ENCODE peak calls at places on chromosome 5, in four cellular contexts. Y is GM12878; V is GM23248; O is CD8-positive, alpha-beta T cell. F is an unnamed sample. For H3K27me3, the result is how much of the 10 kb centered on the place peaks cover.

GRCh38 chr5:61440086-61440485 is 108.0 kb downstream of the ZSWIM6 start:
- DNase-seq in Y (no peak), V (no peak), O (no peak), F (no peak)

GRCh38 chr5:108061941-108062340 is 320.0 kb downstream of the FBXL17 start:
- DNase-seq in Y (no peak), V (peak), O (no peak), F (no peak)

GRCh38 chr5:113546711-113547159 is 33.2 kb downstream of the YTHDC2 start:
- DNase-seq in Y (no peak), V (peak), O (no peak), F (no peak)

GRCh38 chr5:7534505-7534904 is 138.6 kb downstream of the ADCY2 start:
- DNase-seq in Y (no peak), V (no peak), O (no peak), F (no peak)

GRCh38 chr5:157006262-157006661 is 43.2 kb upstream of the TIMD4 start:
- DNase-seq in Y (no peak), V (no peak), O (no peak), F (no peak)

GRCh38 chr5:103808464-103809106 is 246.0 kb upstream of the NUDT12 start:
- DNase-seq in Y (no peak), V (peak), O (no peak), F (no peak)

GRCh38 chr5:85647349-85648127 is 970.2 kb upstream of the COX7C start:
- DNase-seq in Y (no peak), V (no peak), O (no peak), F (no peak)

GRCh38 chr5:115330868-115331267 is 34.4 kb upstream of the CCDC112 start:
- DNase-seq in Y (no peak), V (no peak), O (no peak), F (no peak)

GRCh38 chr5:158538506-158539074 is 561.1 kb downstream of the EBF1 start:
- DNase-seq in Y (peak), V (no peak), O (no peak), F (no peak)

GRCh38 chr5:61623401-61624069 is 291.5 kb downstream of the ZSWIM6 start:
- DNase-seq in Y (no peak), V (peak), O (no peak), F (no peak)

GRCh38 chr5:154273028-154273617 is 82.6 kb downstream of the GALNT10 start:
- DNase-seq in Y (no peak), V (no peak), O (no peak), F (no peak)

GRCh38 chr5:80960531-80961375 is 590 bp downstream of the RASGRF2 start:
- DNase-seq in Y (no peak), V (peak), O (peak), F (peak)

GRCh38 chr5:863244-863805 is 12.5 kb upstream of the ZDHHC11 start:
- DNase-seq in Y (no peak), V (no peak), O (no peak), F (no peak)

GRCh38 chr5:147668385-147668784 is 114.1 kb downstream of the JAKMIP2 start:
- DNase-seq in Y (no peak), V (no peak), O (no peak), F (no peak)

GRCh38 chr5:77630246-77631165 is 8.0 kb downstream of the OTP start:
- DNase-seq in Y (no peak), V (peak), O (no peak), F (no peak)

GRCh38 chr5:63070001-63070400 is 491.4 kb downstream of the LRRC70 start:
- DNase-seq in Y (no peak), V (no peak), O (no peak), F (no peak)

GRCh38 chr5:138912093-138912492 is 37.0 kb upstream of the LRRTM2 start:
- DNase-seq in Y (no peak), V (no peak), O (no peak), F (no peak)

GRCh38 chr5:61200582-61201155 is 38.4 kb upstream of the SMIM15 start:
- DNase-seq in Y (peak), V (no peak), O (no peak), F (no peak)

GRCh38 chr5:138274189-138274853 is at the start of gene GFRA3:
- DNase-seq in Y (no peak), V (peak), O (no peak), F (peak)

GRCh38 chr5:68215888-68216736 is 556 bp downstream of the PIK3R1 start:
- DNase-seq in Y (no peak), V (peak), O (peak), F (no peak)

GRCh38 chr5:139788294-139788875 is 7.2 kb upstream of the PSD2 start:
- DNase-seq in Y (no peak), V (peak), O (no peak), F (no peak)

GRCh38 chr5:176776141-176776865 is 34.1 kb upstream of the UNC5A start:
- DNase-seq in Y (no peak), V (no peak), O (peak), F (no peak)

DNA sequence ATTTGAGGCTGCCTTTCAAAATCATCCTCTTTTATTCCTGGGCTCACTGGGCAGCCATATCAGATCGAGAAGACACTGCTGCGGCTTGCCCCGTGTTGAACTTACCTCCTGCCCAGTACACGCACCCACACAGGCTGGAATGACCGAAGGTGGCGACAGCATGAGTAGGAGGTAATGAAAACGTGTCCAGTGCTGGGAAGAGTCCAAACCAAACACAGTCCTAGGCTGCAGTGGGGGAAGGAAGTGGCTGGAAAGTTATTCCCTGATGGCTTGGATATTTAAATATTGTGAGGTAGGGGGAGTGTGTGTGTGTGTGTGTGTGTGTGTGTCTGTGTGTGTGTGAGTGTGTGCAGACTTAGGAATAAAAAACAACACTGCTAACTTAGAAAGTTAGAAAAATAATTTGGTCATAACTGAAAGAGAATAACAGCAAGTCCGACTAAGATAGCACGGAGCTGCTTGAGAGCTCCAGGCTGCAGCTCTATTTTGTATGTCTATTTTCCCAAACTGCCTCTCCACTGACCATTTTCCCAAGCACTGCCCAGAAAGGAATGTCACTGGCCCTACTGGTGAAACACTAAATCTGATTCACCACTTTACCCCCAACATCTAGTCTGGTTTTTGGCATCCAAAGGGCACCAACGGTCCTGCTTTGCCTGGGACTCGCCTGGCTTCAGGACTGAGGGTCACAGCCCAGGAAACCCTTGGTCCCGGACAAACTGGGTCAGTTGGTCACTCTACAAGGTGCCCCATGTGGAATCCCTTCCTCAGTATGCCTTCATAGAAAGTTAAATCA is 41.2 kb downstream of the ANKH start:
- DNase-seq in Y (no peak), V (peak), O (no peak), F (no peak)
- H3K27ac ChIP-seq in Y (no peak), V (no peak), O (no peak), F (no peak)

DNA sequence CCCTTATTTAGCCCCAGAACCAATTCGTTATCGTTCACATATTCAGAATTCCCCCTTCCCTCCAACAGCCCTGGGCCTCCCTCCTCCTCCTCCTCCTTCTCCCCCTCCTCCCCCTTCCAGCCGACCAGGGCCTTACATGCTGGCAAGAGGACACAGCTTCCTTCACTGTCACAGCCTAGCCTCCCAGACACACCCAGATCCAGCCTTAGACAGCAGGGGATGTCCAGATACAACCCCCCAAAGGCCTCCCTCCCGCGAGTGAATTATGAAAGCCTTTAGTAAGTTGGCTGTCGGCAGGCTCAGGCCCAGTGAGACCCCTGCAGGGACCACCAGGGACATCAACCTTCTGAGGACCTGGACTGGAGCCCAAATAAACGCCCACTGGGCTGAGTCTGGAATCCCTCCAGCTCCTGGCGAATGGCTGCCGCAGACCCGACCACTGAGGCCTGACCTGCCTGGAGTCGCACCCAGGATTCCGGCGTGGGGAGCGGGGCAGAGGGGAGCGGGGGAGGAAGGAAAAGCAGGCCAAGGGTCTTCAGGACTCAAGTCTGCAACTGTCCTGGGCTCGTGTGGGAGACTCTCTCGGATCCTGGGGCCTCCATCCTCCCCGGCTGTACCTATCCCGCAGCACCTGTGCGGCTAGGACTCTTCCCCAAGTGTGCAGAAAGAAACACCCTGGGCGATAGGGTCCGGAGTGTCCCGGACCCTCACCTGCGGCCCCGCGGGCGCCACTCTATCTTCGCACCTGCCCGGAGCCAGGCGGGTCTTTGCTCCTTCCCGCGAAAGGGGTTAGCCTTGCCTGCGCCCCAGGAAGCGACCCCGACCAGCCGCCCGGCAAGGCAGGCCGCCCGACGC is 735 bp downstream of the SEPTIN8 start:
- DNase-seq in Y (no peak), V (peak), O (no peak), F (no peak)
- H3K27me3 ChIP-seq in Y (under half), V (under half), O (under half), F (under half)

GRCh38 chr5:91306497-91306896 is 76.6 kb downstream of the ARRDC3 start:
- DNase-seq in Y (no peak), V (peak), O (no peak), F (no peak)

GRCh38 chr5:91311168-91311696 is 71.9 kb downstream of the ARRDC3 start:
- DNase-seq in Y (no peak), V (no peak), O (no peak), F (no peak)

GRCh38 chr5:91307023-91307422 is 76.1 kb downstream of the ARRDC3 start:
- DNase-seq in Y (no peak), V (peak), O (no peak), F (no peak)

GRCh38 chr5:91312698-91313097 is 70.4 kb downstream of the ARRDC3 start:
- DNase-seq in Y (no peak), V (no peak), O (no peak), F (no peak)

GRCh38 chr5:91311697-91312501 is 71.2 kb downstream of the ARRDC3 start:
- DNase-seq in Y (peak), V (peak), O (peak), F (peak)
- H3K4me3 ChIP-seq in Y (no peak), V (peak), O (no peak), F (peak)

DNA sequence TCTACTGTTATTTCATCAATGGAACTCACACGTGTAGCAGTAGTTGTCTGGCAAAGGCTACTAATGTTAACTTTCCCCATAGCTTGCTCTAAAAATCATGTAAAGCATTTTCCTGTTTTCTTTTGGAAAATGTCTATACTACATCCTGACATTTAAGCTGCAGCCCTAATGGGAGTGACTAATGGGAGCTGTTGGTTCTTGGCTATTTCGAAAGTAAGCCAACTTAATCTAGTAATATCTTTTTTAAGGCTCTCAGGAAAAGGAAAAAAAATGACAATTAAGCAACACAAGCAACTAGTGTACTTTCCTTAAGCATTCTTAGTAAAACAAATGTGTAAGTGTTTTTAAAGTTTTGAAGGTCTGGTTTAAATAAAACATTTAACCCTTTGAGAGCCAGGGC is 169.2 kb downstream of the SLC12A2 start:
- DNase-seq in Y (no peak), V (peak), O (no peak), F (no peak)
- H3K27ac ChIP-seq in Y (no peak), V (no peak), O (no peak), F (no peak)